ENCODE peak calls at places on chromosomes 16 and 17, in nine cellular contexts. E, U, R, O, X, M, T, H and I are unnamed samples.

GRCh38 chr17:9729735-9730420 is 61.5 kb downstream of the DHRS7C start:
- DNase-seq in E (no peak), U (no peak), R (no peak), O (no peak), X (no peak), M (no peak), T (no peak), H (no peak), I (no peak)

GRCh38 chr17:74871329-74872076 is 1.3 kb downstream of the FDXR start:
- DNase-seq in E (no peak), U (no peak), R (no peak), O (no peak), X (no peak), M (no peak), T (no peak), H (no peak), I (no peak)

GRCh38 chr17:52170963-52171572 is 12.6 kb upstream of the CA10 start:
- DNase-seq in E (no peak), U (peak), R (peak), O (no peak), X (peak), M (peak), T (peak), H (peak), I (peak)

GRCh38 chr16:57991551-57992059 is 8.9 kb downstream of the ZNF319 start:
- DNase-seq in E (no peak), U (no peak), R (no peak), O (no peak), X (no peak), M (no peak), T (no peak), H (no peak), I (no peak)

GRCh38 chr17:80738987-80739730 is 194.5 kb downstream of the RPTOR start:
- DNase-seq in E (no peak), U (no peak), R (no peak), O (no peak), X (no peak), M (no peak), T (no peak), H (no peak), I (no peak)

GRCh38 chr16:74752258-74752657 is 22.4 kb downstream of the FA2H start:
- DNase-seq in E (no peak), U (no peak), R (no peak), O (no peak), X (no peak), M (no peak), T (no peak), H (no peak), I (no peak)

GRCh38 chr17:17739388-17740066 is 58.3 kb downstream of the RAI1 start:
- DNase-seq in E (no peak), U (no peak), R (no peak), O (no peak), X (no peak), M (no peak), T (peak), H (no peak), I (no peak)

GRCh38 chr16:72921106-72921505 is 126.8 kb downstream of the ZFHX3 start:
- DNase-seq in E (no peak), U (no peak), R (no peak), O (no peak), X (no peak), M (no peak), T (no peak), H (no peak), I (no peak)

GRCh38 chr16:61797960-61798359 is 238.3 kb downstream of the CDH8 start:
- DNase-seq in E (no peak), U (no peak), R (no peak), O (no peak), X (no peak), M (no peak), T (no peak), H (no peak), I (no peak)